ENCODE peak calls at places on chromosomes 11 and 22, in four cellular contexts. W is K562, D is GM12891, G is GM12878. L is an unnamed sample.

GRCh38 chr22:23219787-23220484 is 39.6 kb downstream of the BCR start:
- DNase-seq in W (no peak), D (peak), G (peak), L (no peak)

GRCh38 chr11:25596701-25597100 is 735.2 kb upstream of the ANO3 start:
- DNase-seq in W (no peak), D (no peak), G (no peak), L (no peak)

GRCh38 chr11:58024601-58025091 is 965 bp downstream of the OR9Q1 start:
- DNase-seq in W (no peak), D (no peak), G (no peak), L (no peak)

GRCh38 chr11:8252388-8252787 is 11.3 kb downstream of the LMO1 start:
- DNase-seq in W (no peak), D (no peak), G (no peak), L (no peak)

GRCh38 chr22:44689173-44689572 is 12.8 kb upstream of the PRR5 start:
- DNase-seq in W (peak), D (no peak), G (no peak), L (no peak)

GRCh38 chr11:14587203-14587602 is 56.4 kb upstream of the PDE3B start:
- DNase-seq in W (no peak), D (no peak), G (no peak), L (no peak)

GRCh38 chr11:35390737-35391682 is 28.3 kb downstream of the SLC1A2 start:
- DNase-seq in W (no peak), D (no peak), G (peak), L (no peak)

GRCh38 chr22:37126882-37127281 is 17.4 kb upstream of the TMPRSS6 start:
- DNase-seq in W (peak), D (no peak), G (no peak), L (no peak)

GRCh38 chr11:128497057-128497957 is 90.1 kb downstream of the ETS1 start:
- DNase-seq in W (no peak), D (no peak), G (peak), L (no peak)

DNA sequence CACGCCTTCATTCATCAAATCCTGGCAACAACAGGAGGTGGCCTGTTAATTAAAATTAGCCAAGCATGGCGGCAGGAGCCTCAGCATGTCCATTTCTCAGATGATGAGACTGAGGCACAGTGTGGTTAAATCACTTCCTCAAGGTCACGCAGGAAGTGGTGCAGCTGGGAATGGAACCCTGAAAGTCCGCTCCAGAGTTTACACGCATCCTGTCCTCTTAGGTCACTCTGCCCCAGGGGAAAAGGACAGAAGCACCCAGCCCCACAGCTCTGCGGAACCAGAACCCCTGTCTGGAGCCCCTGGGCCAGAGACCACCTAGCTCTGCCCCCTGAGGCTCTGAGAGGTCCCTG is 19.6 kb downstream of the RPL3 start:
- DNase-seq in W (no peak), D (no peak), G (peak), L (no peak)
- TF ChIP-seq POLR2AphosphoS5 in W (no peak), D (no peak), G (no peak), L (no peak)

GRCh38 chr11:15988693-15989231 is 367.6 kb downstream of the SOX6 start:
- DNase-seq in W (no peak), D (no peak), G (no peak), L (no peak)
- TF ChIP-seq TAF1 in W (no peak), D (no peak), G (no peak), L (no peak)

GRCh38 chr11:75350743-75351540 is 519 bp downstream of the ARRB1 start:
- DNase-seq in W (peak), D (no peak), G (no peak), L (no peak)
- TF ChIP-seq POLR2AphosphoS5 in W (no peak), D (no peak), G (no peak), L (no peak)

DNA sequence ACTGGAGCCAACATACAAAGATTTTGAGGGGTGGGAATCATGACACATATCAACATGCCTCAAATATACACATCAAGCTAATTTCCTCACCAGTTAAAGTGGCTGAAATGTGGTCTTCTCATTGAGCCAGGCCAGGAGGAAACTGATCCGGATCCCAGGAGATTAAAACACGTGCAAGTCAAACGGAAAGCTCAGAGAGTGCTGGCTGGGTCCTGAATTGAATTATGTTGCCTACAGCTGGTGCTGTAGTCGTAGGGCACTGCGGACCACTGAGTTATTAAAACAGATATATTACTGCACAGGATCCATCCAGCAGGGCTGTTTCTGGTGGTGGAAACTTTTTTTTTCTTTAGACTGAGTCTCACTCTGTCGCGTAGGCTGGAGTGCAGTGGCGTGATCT is 14.1 kb upstream of the WNT7B start:
- DNase-seq in W (no peak), D (no peak), G (no peak), L (no peak)
- TF ChIP-seq TAF1 in W (no peak), D (no peak), G (no peak), L (no peak)

DNA sequence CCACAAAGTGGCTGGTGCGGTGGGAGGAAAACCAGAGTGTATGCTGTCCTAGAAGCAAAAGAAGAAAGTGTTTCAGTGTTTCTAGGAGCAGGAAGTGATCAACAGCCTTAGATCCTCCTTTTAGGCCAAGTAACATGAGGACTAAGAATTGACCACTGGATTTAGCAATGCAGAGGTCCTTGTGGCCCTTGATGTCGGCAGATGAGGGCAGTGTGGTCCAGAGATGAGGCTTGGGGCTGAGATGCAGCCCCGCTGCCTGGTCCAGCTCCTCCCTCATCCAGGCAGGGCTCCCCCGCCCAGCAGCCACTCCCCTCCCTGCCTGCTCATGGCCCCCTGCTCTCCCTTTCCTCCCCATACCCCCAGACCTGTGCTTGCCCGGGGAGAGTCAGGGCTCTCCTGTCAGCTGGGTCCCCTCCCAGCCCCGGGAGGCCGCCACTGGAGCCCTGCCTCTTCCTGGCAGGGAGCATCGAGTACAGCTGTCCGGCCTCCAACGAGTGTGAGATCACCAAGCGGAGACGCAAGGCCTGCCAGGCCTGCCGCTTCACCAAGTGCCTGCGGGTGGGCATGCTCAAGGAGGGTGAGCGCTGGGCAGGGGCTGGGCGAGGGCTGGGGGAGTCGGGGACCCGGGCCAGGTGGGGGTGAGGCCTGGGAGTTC is 3.7 kb downstream of the TRMT112 start:
- DNase-seq in W (peak), D (no peak), G (no peak), L (no peak)
- TF ChIP-seq POLR2AphosphoS5 in W (no peak), D (no peak), G (no peak), L (no peak)